ENCODE peak calls at places on chromosomes 3 and 15, in eight cellular contexts. N is heart right ventricle, M is ovary, W is progenitor cell of endocrine pancreas, I is neural progenitor cell, V is lower leg skin, T is dorsolateral prefrontal cortex, P is fibroblast of villous mesenchyme. R is an unnamed sample.

GRCh38 chr15:72168131-72168825 is 29.3 kb downstream of the GRAMD2A start:
- DNase-seq in V (no peak), N (no peak), M (no peak), W (no peak), P (peak), T (no peak), I (no peak), R (no peak)

GRCh38 chr15:39581501-39582285 is 814 bp downstream of the THBS1 start:
- DNase-seq in V (peak), T (no peak), M (peak), W (peak), P (peak), I (peak), N (peak), R (peak)

GRCh38 chr3:143167956-143168355 is 48.4 kb downstream of the CHST2 start:
- DNase-seq in V (no peak), P (no peak), M (no peak), T (no peak), W (no peak), N (no peak), I (no peak), R (no peak)

GRCh38 chr3:21331321-21331720 is 419.7 kb downstream of the ZNF385D start:
- DNase-seq in N (no peak), T (no peak), M (no peak), P (no peak), V (no peak), W (no peak), I (no peak), R (no peak)

GRCh38 chr3:38834110-38834509 is 18.1 kb upstream of the SCN10A start:
- DNase-seq in P (peak), M (peak), T (no peak), N (peak), W (no peak), V (peak), I (peak), R (peak)

GRCh38 chr3:52606373-52607085 is 70.1 kb downstream of the UQCC5 start:
- DNase-seq in W (no peak), M (no peak), I (no peak), N (peak), V (peak), P (peak), T (no peak), R (no peak)

GRCh38 chr3:75294124-75294523 is 370.0 kb upstream of the FRG2C start:
- DNase-seq in M (peak), T (peak), N (peak), I (peak), V (peak), W (peak), P (peak), R (peak)

GRCh38 chr3:143266512-143266911 is 146.9 kb downstream of the CHST2 start:
- DNase-seq in P (peak), M (no peak), W (no peak), N (no peak), T (no peak), V (no peak), I (no peak), R (no peak)

GRCh38 chr3:111871809-111872623 is 13.0 kb downstream of the PHLDB2 start:
- DNase-seq in M (no peak), I (peak), P (no peak), V (no peak), W (no peak), N (no peak), T (no peak), R (no peak)

GRCh38 chr3:1269808-1270207 is 177.0 kb downstream of the CNTN6 start:
- DNase-seq in I (no peak), V (no peak), N (no peak), W (no peak), P (peak), M (no peak), T (no peak), R (no peak)

GRCh38 chr15:29518442-29518841 is 248.8 kb upstream of the NSMCE3 start:
- DNase-seq in M (no peak), V (no peak), N (peak), T (no peak), I (no peak), P (no peak), W (no peak), R (no peak)

GRCh38 chr15:73683624-73684536 is at the start of gene CD276:
- DNase-seq in M (peak), T (peak), P (peak), I (peak), N (peak), V (peak), W (peak), R (peak)

GRCh38 chr15:20340931-20341661 is 200.5 kb downstream of the GOLGA6L6 start:
- DNase-seq in P (peak), T (peak), I (peak), N (peak), W (peak), M (peak), V (no peak), R (peak)

GRCh38 chr3:1766384-1766783 is 332.3 kb upstream of the CNTN4 start:
- DNase-seq in I (no peak), W (no peak), T (no peak), N (no peak), M (no peak), P (no peak), V (no peak), R (no peak)

GRCh38 chr3:57164217-57164605 is 942 bp downstream of the IL17RD start:
- DNase-seq in N (peak), P (no peak), W (no peak), I (no peak), M (peak), T (no peak), V (peak), R (peak)

GRCh38 chr15:77486542-77487478 is 66.1 kb downstream of the HMG20A start:
- DNase-seq in T (no peak), M (peak), I (no peak), V (no peak), N (peak), W (no peak), P (no peak), R (no peak)

GRCh38 chr3:16329792-16330061 is 64.7 kb downstream of the OXNAD1 start:
- DNase-seq in P (no peak), V (no peak), I (peak), W (no peak), N (no peak), T (no peak), M (no peak), R (no peak)

GRCh38 chr3:172709776-172710708 is 825 bp downstream of the NCEH1 start:
- DNase-seq in P (peak), T (no peak), I (peak), M (peak), N (peak), W (no peak), V (peak), R (peak)

GRCh38 chr15:67563961-67564570 is 21.6 kb downstream of the MAP2K5 start:
- DNase-seq in W (no peak), M (no peak), V (no peak), T (no peak), N (no peak), P (no peak), I (no peak), R (no peak)

GRCh38 chr3:38116471-38117162 is 20.3 kb downstream of the ACAA1 start:
- DNase-seq in T (peak), N (no peak), M (no peak), W (no peak), V (no peak), I (no peak), P (no peak), R (no peak)

GRCh38 chr3:52986049-52986448 is 59.8 kb downstream of the SFMBT1 start:
- DNase-seq in W (no peak), T (no peak), P (no peak), M (no peak), I (no peak), V (no peak), N (no peak), R (no peak)

GRCh38 chr15:80179025-80179759 is 26.4 kb downstream of the FAH start:
- DNase-seq in W (no peak), I (no peak), P (peak), V (no peak), M (no peak), T (no peak), N (no peak), R (no peak)

GRCh38 chr3:58325525-58325992 is 7.1 kb upstream of the PXK start:
- DNase-seq in M (no peak), W (no peak), I (no peak), T (no peak), N (no peak), P (peak), V (no peak), R (no peak)

GRCh38 chr3:177679568-177680441 is 482.5 kb upstream of the TBL1XR1 start:
- DNase-seq in V (no peak), N (no peak), T (no peak), I (peak), W (no peak), M (no peak), P (peak), R (no peak)

GRCh38 chr3:31137718-31138465 is 243.4 kb upstream of the GADL1 start:
- DNase-seq in M (no peak), N (no peak), V (no peak), W (no peak), I (no peak), P (no peak), T (no peak), R (no peak)

GRCh38 chr3:184584001-184584891 is 22.7 kb downstream of the EPHB3 start:
- DNase-seq in N (no peak), W (no peak), P (no peak), V (no peak), M (no peak), I (peak), T (no peak), R (no peak)

GRCh38 chr3:152043620-152044019 is 170.2 kb downstream of the SUCNR1 start:
- DNase-seq in W (no peak), M (no peak), P (no peak), V (no peak), N (no peak), I (no peak), T (no peak), R (no peak)

GRCh38 chr15:101646652-101647051 is 5.5 kb downstream of the TM2D3 start:
- DNase-seq in M (no peak), T (no peak), I (no peak), W (no peak), V (no peak), N (peak), P (peak), R (peak)

GRCh38 chr3:11655188-11655928 is 11.6 kb upstream of the VGLL4 start:
- DNase-seq in I (peak), T (no peak), M (no peak), N (no peak), P (no peak), W (no peak), V (no peak), R (no peak)

DNA sequence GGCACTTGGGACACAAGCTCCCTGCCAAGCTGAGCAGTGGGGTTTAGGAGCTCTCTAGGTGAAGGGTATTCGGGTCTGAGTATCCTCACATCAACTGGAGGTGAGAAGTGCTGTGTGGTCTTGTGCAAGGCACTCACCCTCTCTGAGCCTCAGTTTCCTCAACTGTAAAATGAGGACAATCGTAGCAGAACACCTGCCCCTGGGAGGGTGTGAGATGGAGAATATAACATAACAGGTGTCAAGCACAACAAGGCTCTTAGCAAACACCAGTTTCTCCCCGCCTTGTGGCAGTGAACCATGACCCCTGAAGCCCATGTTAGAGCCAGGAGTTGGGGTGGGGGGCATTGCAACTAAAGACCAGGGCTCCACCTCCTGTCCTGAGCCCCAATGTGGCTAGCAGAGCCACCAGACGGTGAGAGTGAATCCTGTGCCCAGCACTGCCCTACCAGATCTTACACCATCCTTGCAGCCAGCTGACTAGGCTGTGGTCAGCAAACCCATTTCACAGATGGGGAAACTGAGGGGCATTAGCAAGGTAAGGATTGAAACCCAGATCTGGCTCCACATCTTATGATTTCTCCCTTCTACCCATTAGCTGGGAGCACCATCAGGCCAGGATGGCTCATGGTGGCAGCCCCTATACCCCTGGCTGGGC is 2.6 kb upstream of the PLXND1 start:
- DNase-seq in P (no peak), V (no peak), W (no peak), M (no peak), T (no peak), N (no peak), I (no peak), R (peak)
- TF ChIP-seq CTCF in P (no peak), V (no peak), W (no peak), M (no peak), T (no peak), N (no peak), I (no peak), R (no peak)

GRCh38 chr3:13686332-13686731 is 137.4 kb downstream of the FBLN2 start:
- DNase-seq in V (no peak), N (no peak), T (no peak), M (no peak), P (no peak), I (no peak), W (no peak), R (no peak)
- TF ChIP-seq CTCF in V (no peak), N (no peak), T (no peak), M (no peak), P (no peak), I (no peak), W (no peak), R (no peak)

DNA sequence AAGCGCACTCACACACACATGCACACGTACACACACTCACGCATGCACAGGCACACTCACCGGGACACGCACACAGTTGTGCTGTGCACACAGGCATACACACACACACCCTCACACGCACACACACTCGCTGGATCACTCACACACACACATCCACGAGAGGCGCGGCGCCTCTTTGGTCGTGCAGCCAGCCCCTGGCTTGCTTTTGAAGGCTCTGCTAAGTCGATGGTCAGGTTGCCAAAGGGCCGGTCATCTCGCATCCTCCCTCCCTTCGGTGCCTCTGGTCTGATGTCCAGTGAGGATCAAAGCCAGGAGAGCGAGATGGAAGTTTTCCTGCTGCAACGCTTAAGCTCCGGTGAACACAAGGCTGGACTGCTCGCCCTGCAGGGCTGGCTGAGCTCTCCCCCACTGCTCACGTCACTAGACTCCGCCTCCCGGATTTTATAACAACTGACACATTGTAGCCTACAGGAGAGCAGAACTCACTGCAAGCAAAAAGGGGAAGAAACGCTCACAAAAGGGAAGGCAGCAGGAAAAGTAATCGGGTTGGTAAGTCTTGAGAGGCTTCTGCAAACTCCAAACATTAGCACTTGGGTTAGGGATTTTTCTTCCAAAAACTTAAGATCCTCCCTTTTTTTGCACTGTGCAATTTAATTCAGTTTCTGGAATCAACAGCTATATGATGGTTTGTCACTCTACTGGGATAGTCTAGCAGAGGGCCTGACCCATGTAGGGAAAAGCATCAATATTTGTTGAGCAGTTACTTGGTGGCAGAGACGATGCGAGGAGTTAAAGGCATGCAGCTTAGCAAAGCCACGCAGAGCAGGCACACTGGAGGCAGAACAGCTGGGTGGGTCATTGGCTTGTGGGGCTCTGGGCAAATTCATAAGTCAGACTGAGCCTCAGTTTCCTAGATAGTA is at the start of gene SRGAP3:
- DNase-seq in P (peak), M (peak), W (peak), N (peak), T (peak), V (peak), I (peak), R (peak)
- TF ChIP-seq CTCF in P (peak), M (peak), W (peak), N (peak), T (no peak), V (no peak), I (peak), R (no peak)

DNA sequence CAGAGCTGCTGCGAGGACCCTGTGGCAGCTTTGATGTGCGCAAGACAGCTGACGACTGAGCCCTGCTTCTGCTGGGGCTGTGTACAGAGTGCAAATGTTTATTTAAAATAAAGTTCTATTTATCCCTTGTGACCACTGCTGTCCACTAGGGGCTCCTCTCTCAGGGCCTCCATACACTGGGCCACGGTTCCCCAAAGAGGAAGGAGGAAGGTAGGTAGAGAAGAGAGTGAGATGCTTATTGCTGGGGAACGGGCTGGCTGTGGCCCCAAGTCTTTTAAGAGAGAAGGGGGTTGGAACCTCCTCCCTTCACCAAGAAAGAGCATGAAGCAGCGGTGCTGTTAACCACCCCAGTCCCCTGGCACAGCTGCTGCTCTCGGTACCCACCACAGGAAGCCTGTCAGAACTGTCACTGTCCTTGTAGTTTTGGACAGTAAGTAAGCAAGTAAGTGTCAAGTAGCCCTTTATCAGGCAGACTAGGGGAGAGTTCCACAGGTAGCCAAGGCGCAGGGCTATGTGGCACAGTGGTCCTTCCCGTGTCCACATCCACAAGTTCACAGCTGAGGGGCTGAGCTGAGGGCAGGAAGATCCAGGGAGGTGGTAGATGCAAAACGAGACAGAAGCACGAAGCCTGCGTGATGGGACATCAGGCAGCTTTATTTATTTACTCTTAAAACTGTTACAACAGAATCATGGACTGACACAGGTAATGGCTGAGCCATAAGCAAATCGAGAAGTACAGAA is 47.3 kb downstream of the DHX30 start:
- DNase-seq in W (no peak), I (peak), N (no peak), P (peak), M (no peak), V (no peak), T (no peak), R (no peak)
- TF ChIP-seq CTCF in W (peak), I (peak), N (peak), P (peak), M (no peak), V (no peak), T (no peak), R (no peak)

GRCh38 chr3:190326930-190327329 is 4.7 kb upstream of the CLDN1 start:
- DNase-seq in M (peak), P (peak), V (no peak), I (no peak), N (peak), W (no peak), T (no peak), R (peak)
- TF ChIP-seq CTCF in M (no peak), P (no peak), V (no peak), I (no peak), N (no peak), W (no peak), T (no peak), R (no peak)

DNA sequence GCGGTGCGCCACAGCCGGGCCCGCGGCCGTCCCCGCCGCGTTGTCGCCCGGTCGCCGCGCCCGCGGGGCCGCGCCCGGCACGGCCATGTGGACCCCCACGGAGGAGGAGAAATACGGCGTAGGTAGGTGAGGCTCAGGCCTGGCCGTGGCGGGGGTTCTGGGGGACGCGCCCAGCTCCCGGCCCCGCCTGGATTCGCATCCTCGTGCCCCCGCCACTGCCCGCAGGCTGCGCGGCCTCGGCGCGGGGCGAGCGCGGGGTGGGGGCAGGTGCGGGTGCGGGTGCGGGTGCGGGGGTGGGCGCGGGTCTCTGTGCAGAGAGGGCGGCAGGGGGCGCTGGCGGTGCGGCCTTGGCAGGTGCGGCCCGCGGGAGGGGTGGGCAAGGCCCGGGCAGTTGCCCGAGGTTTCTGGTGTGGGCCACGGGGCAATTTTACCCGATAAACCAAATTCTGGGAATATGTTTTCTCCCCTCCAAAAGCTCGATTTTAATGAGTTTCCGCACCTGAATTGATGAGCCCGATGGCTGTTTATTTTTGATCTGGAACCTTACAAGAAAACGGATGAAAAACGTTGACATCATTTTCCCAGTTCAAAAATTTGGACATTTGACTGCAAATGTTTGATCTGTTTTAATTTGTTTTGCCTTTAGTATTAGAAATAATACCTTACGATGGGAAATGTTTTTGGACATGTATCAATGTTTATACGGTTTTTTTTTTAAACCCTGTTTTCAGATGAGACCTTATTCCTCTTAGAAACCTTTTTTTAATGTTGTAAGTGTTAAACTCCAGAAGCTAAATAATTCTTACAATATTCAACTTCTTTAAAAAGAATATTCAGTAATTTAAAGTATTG is 678 bp downstream of the DOCK3 start:
- DNase-seq in W (peak), N (peak), T (peak), M (no peak), I (peak), P (no peak), V (no peak), R (peak)
- TF ChIP-seq CTCF in W (peak), N (peak), T (peak), M (no peak), I (peak), P (peak), V (no peak), R (peak)

R was measured in heart left ventricle.